ENCODE peak calls at places on chromosomes 11 and 22, in five cellular contexts. N is HepG2, M is upper lobe of left lung, W is GM12878, I is K562. Z is an unnamed sample.

GRCh38 chr11:30960387-30960992 is 374.3 kb upstream of the MPPED2 start:
- ATAC-seq in N (peak; percentile 82), M (no peak), W (peak; percentile 55), I (no peak), Z (no peak)

GRCh38 chr11:105937331-105937730 is 84.7 kb downstream of the MSANTD4 start:
- ATAC-seq in N (no peak), M (no peak), W (peak; percentile 54), I (no peak), Z (no peak)

GRCh38 chr22:50403701-50404101 is 60.6 kb downstream of the PPP6R2 start:
- ATAC-seq in N (peak; percentile 29), M (peak; percentile 27), W (no peak), I (no peak), Z (no peak)

GRCh38 chr11:103893366-103893765 is 143.1 kb upstream of the DDI1 start:
- ATAC-seq in N (no peak), M (no peak), W (no peak), I (no peak), Z (no peak)

GRCh38 chr11:16001044-16001568 is 355.2 kb downstream of the SOX6 start:
- ATAC-seq in N (no peak), M (no peak), W (no peak), I (peak; percentile 32), Z (no peak)

GRCh38 chr11:69055598-69056516 is 7.1 kb downstream of the TPCN2 start:
- ATAC-seq in N (no peak), M (no peak), W (peak; percentile 85), I (no peak), Z (peak; percentile 33)

GRCh38 chr11:117412653-117413275 is 85.1 kb downstream of the CEP164 start:
- ATAC-seq in N (no peak), M (no peak), W (no peak), I (no peak), Z (no peak)

GRCh38 chr11:76524919-76525318 is 80.1 kb downstream of the EMSY start:
- ATAC-seq in N (no peak), M (no peak), W (no peak), I (no peak), Z (peak; percentile 63)

GRCh38 chr22:33925194-33925593 is 4.9 kb upstream of the LARGE1 start:
- ATAC-seq in N (no peak), M (no peak), W (no peak), I (no peak), Z (no peak)

GRCh38 chr11:14237333-14237988 is 121.5 kb downstream of the RRAS2 start:
- ATAC-seq in N (no peak), M (peak; percentile 37), W (peak; percentile 98), I (no peak), Z (peak; percentile 44)

GRCh38 chr22:27493797-27494196 is 307.8 kb downstream of the MN1 start:
- ATAC-seq in N (no peak), M (no peak), W (no peak), I (no peak), Z (no peak)

GRCh38 chr11:122186439-122187080 is 70.5 kb upstream of the BLID start:
- ATAC-seq in N (no peak), M (no peak), W (no peak), I (no peak), Z (peak; percentile 85)

GRCh38 chr11:113949891-113950290 is 25.0 kb upstream of the HTR3A start:
- ATAC-seq in N (no peak), M (no peak), W (no peak), I (no peak), Z (no peak)

GRCh38 chr11:65873280-65874156 is 918 bp upstream of the EFEMP2 start:
- ATAC-seq in N (peak; percentile 45), M (peak; percentile 97), W (peak; percentile 89), I (peak; percentile 86), Z (peak; percentile 91)

GRCh38 chr22:31556627-31557203 is 60.4 kb downstream of the SFI1 start:
- ATAC-seq in N (peak; percentile 60), M (no peak), W (peak; percentile 46), I (peak; percentile 75), Z (no peak)

GRCh38 chr11:44964526-44965209 is 14.0 kb upstream of the TP53I11 start:
- ATAC-seq in N (no peak), M (peak; percentile 94), W (no peak), I (no peak), Z (no peak)

GRCh38 chr11:15145151-15145550 is 30.4 kb downstream of the INSC start:
- ATAC-seq in N (no peak), M (no peak), W (no peak), I (no peak), Z (no peak)

GRCh38 chr11:6397156-6397555 is 6.9 kb downstream of the SMPD1 start:
- ATAC-seq in N (no peak), M (no peak), W (no peak), I (no peak), Z (no peak)

GRCh38 chr22:29885610-29886009 is 2.6 kb downstream of the MTMR3 start:
- ATAC-seq in N (no peak), M (peak; percentile 69), W (no peak), I (no peak), Z (no peak)

GRCh38 chr22:35476341-35476740 is 64.3 kb upstream of the RASD2 start:
- ATAC-seq in N (no peak), M (no peak), W (no peak), I (no peak), Z (no peak)

GRCh38 chr11:78698612-78699011 is 123.9 kb upstream of the NARS2 start:
- ATAC-seq in N (no peak), M (no peak), W (no peak), I (no peak), Z (no peak)

GRCh38 chr22:42711281-42711731 is 9.4 kb downstream of the A4GALT start:
- ATAC-seq in N (no peak), M (no peak), W (peak; percentile 8), I (no peak), Z (no peak)

GRCh38 chr22:25027052-25027525 is 74.6 kb downstream of the KIAA1671 start:
- ATAC-seq in N (no peak), M (no peak), W (no peak), I (no peak), Z (no peak)

GRCh38 chr11:16787035-16787744 is 48.7 kb downstream of the C11orf58 start:
- ATAC-seq in N (no peak), M (no peak), W (no peak), I (no peak), Z (no peak)

GRCh38 chr22:36151006-36151595 is 9.5 kb downstream of the APOL3 start:
- ATAC-seq in N (no peak), M (no peak), W (no peak), I (no peak), Z (peak; percentile 54)

GRCh38 chr22:39243443-39244072 is 1.2 kb downstream of the PDGFB start:
- ATAC-seq in N (peak; percentile 55), M (no peak), W (no peak), I (peak; percentile 27), Z (no peak)

GRCh38 chr22:50000587-50001387 is 11.8 kb downstream of the IL17REL start:
- ATAC-seq in N (no peak), M (no peak), W (no peak), I (no peak), Z (no peak)

GRCh38 chr11:111937461-111937769 is 272 bp downstream of the DIXDC1 start:
- ATAC-seq in N (peak; percentile 26), M (no peak), W (no peak), I (peak; percentile 66), Z (no peak)

GRCh38 chr22:49491221-49491635 is 336.4 kb downstream of the BRD1 start:
- ATAC-seq in N (no peak), M (peak; percentile 5), W (no peak), I (no peak), Z (no peak)

GRCh38 chr22:25453557-25453956 is 110.9 kb upstream of the GRK3 start:
- ATAC-seq in N (no peak), M (no peak), W (no peak), I (no peak), Z (no peak)

GRCh38 chr11:68763926-68764657 is 12.8 kb upstream of the TESMIN start:
- ATAC-seq in N (peak; percentile 76), M (no peak), W (no peak), I (peak; percentile 38), Z (no peak)

GRCh38 chr11:127843483-127844396 is 743.6 kb downstream of the ETS1 start:
- ATAC-seq in N (no peak), M (no peak), W (peak; percentile 84), I (no peak), Z (no peak)

DNA sequence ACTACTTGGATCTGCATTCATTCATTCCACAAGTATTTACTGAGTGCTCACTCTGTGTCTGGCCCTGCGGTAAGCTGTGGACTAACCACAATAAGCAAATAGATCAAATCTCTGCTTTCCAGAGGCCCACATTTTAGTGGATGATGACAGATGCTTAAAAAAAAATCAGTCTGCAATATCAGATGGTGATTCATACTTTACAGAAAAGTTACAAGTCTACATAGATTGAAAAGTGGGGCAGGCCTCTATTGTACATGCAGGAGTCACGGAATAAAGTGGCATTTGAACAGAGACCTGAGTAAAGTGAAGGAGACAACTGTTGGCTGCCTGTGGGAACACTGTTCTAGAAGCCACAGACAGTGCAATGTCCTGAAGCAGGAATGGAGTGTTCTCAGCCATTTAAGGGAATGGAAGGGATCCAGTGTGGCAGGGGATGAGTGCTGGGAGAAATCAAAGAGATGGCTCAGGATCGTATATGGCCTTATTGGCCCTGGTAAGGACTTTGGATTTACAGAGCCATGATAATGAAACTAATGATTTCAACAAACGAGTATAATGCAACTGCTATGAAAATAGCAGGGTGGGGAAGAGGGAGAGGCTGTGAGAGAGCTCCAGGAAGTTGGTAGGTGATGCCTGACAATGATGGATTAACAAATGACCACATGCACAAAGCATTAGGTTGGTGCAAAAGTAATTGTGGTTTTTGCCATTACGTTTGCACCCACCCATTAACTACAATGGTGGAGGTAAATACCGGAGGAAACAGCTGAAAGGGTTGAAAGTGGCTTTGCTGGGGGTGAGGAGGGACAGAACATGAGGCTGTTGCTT is 31.1 kb downstream of the TMEM45B start:
- ATAC-seq in N (peak; percentile 88), M (peak; percentile 90), W (peak; percentile 81), I (peak; percentile 84), Z (no peak)
- TF ChIP-seq POLR2AphosphoS5 in N (peak; percentile 16), M (no peak), W (no peak), I (no peak), Z (no peak)

GRCh38 chr11:115501895-115502589 is 2.2 kb downstream of the CADM1 start:
- ATAC-seq in N (no peak), M (no peak), W (peak; percentile 75), I (no peak), Z (no peak)
- TF ChIP-seq EP300 in N (no peak), M (no peak), W (no peak), I (no peak), Z (no peak)

GRCh38 chr11:693887-694562 is 997 bp downstream of the DEAF1 start:
- ATAC-seq in N (no peak), M (no peak), W (no peak), I (no peak), Z (no peak)
- H3K4me1 ChIP-seq in N (peaks cover 53% of the 10 kb centered on the region), M (peaks cover 34% of the 10 kb centered on the region), W (peaks cover 24% of the 10 kb centered on the region), I (peaks cover 40% of the 10 kb centered on the region), Z (peaks cover 53% of the 10 kb centered on the region)

GRCh38 chr11:64240467-64241174 is at the start of gene FKBP2:
- ATAC-seq in N (peak; percentile 46), M (peak; percentile 89), W (peak; percentile 70), I (peak; percentile 70), Z (peak; percentile 88)
- TF ChIP-seq POLR2AphosphoS5 in N (peak; percentile 92), M (peak; percentile 96), W (peak; percentile 95), I (peak; percentile 88), Z (peak; percentile 96)

Z was measured in gastroesophageal sphincter.